ENCODE peak calls at places on chromosomes 2 and 18, in eight cellular contexts. One of them, this sample, is unnamed.

GRCh38 chr2:24820598-24821432 is 27.6 kb downstream of the CENPO start:
- DNase-seq in left cardiac atrium: no peak
- DNase-seq in HL-60: no peak
- DNase-seq in HT-29: no peak
- DNase-seq in foreskin fibroblast: no peak
- DNase-seq in activated CD4-positive, alpha-beta T cell treated with anti-CD3 and anti-CD28 coated beads, Interleukin-2, amount 50 U/mL, for 48 hours: no peak
- DNase-seq in activated T-helper 2 cell treated with anti-CD3 and anti-CD28 coated beads, Interferon-gamma antibody, Interleukin-2, Interleukin-4, amounts not matched to agents 10 μg/mL and 5 μg/mL and 100 μg/mL, durations not matched to agents 14 hours and 24 hours and 36 hours: no peak
- DNase-seq in right lobe of liver: no peak
- DNase-seq in this sample: no peak

GRCh38 chr2:117917223-117917917 is 96.5 kb downstream of the CCDC93 start:
- DNase-seq in HL-60: no peak
- DNase-seq in foreskin fibroblast: peak
- DNase-seq in activated CD4-positive, alpha-beta T cell treated with anti-CD3 and anti-CD28 coated beads, Interleukin-2, amount 50 U/mL, for 48 hours: no peak
- DNase-seq in left cardiac atrium: no peak
- DNase-seq in right lobe of liver: no peak
- DNase-seq in activated T-helper 2 cell treated with anti-CD3 and anti-CD28 coated beads, Interferon-gamma antibody, Interleukin-2, Interleukin-4, amounts not matched to agents 10 μg/mL and 5 μg/mL and 100 μg/mL, durations not matched to agents 14 hours and 24 hours and 36 hours: no peak
- DNase-seq in HT-29: no peak
- DNase-seq in this sample: no peak

GRCh38 chr2:220277445-220277960 is 650.1 kb downstream of the SLC4A3 start:
- DNase-seq in activated T-helper 2 cell treated with anti-CD3 and anti-CD28 coated beads, Interferon-gamma antibody, Interleukin-2, Interleukin-4, amounts not matched to agents 10 μg/mL and 5 μg/mL and 100 μg/mL, durations not matched to agents 14 hours and 24 hours and 36 hours: no peak
- DNase-seq in HT-29: peak
- DNase-seq in activated CD4-positive, alpha-beta T cell treated with anti-CD3 and anti-CD28 coated beads, Interleukin-2, amount 50 U/mL, for 48 hours: no peak
- DNase-seq in left cardiac atrium: peak
- DNase-seq in foreskin fibroblast: peak
- DNase-seq in HL-60: no peak
- DNase-seq in right lobe of liver: peak
- DNase-seq in this sample: peak

GRCh38 chr2:34242741-34243123 is 643.6 kb upstream of the FAM98A start:
- DNase-seq in left cardiac atrium: no peak
- DNase-seq in HL-60: no peak
- DNase-seq in HT-29: no peak
- DNase-seq in activated CD4-positive, alpha-beta T cell treated with anti-CD3 and anti-CD28 coated beads, Interleukin-2, amount 50 U/mL, for 48 hours: no peak
- DNase-seq in right lobe of liver: no peak
- DNase-seq in foreskin fibroblast: no peak
- DNase-seq in activated T-helper 2 cell treated with anti-CD3 and anti-CD28 coated beads, Interferon-gamma antibody, Interleukin-2, Interleukin-4, amounts not matched to agents 10 μg/mL and 5 μg/mL and 100 μg/mL, durations not matched to agents 14 hours and 24 hours and 36 hours: no peak
- DNase-seq in this sample: no peak

GRCh38 chr18:25097119-25098114 is 254.5 kb downstream of the ZNF521 start:
- DNase-seq in foreskin fibroblast: peak
- DNase-seq in activated CD4-positive, alpha-beta T cell treated with anti-CD3 and anti-CD28 coated beads, Interleukin-2, amount 50 U/mL, for 48 hours: no peak
- DNase-seq in right lobe of liver: no peak
- DNase-seq in HT-29: no peak
- DNase-seq in left cardiac atrium: no peak
- DNase-seq in activated T-helper 2 cell treated with anti-CD3 and anti-CD28 coated beads, Interferon-gamma antibody, Interleukin-2, Interleukin-4, amounts not matched to agents 10 μg/mL and 5 μg/mL and 100 μg/mL, durations not matched to agents 14 hours and 24 hours and 36 hours: no peak
- DNase-seq in HL-60: no peak
- DNase-seq in this sample: no peak

GRCh38 chr2:172985139-172985874 is 90.3 kb upstream of the MAP3K20 start:
- DNase-seq in foreskin fibroblast: peak
- DNase-seq in activated CD4-positive, alpha-beta T cell treated with anti-CD3 and anti-CD28 coated beads, Interleukin-2, amount 50 U/mL, for 48 hours: peak
- DNase-seq in right lobe of liver: peak
- DNase-seq in left cardiac atrium: peak
- DNase-seq in HL-60: no peak
- DNase-seq in HT-29: peak
- DNase-seq in activated T-helper 2 cell treated with anti-CD3 and anti-CD28 coated beads, Interferon-gamma antibody, Interleukin-2, Interleukin-4, amounts not matched to agents 10 μg/mL and 5 μg/mL and 100 μg/mL, durations not matched to agents 14 hours and 24 hours and 36 hours: no peak
- DNase-seq in this sample: peak

GRCh38 chr18:73004260-73004659 is 136.5 kb upstream of the NETO1 start:
- DNase-seq in activated CD4-positive, alpha-beta T cell treated with anti-CD3 and anti-CD28 coated beads, Interleukin-2, amount 50 U/mL, for 48 hours: no peak
- DNase-seq in HT-29: no peak
- DNase-seq in right lobe of liver: no peak
- DNase-seq in HL-60: no peak
- DNase-seq in activated T-helper 2 cell treated with anti-CD3 and anti-CD28 coated beads, Interferon-gamma antibody, Interleukin-2, Interleukin-4, amounts not matched to agents 10 μg/mL and 5 μg/mL and 100 μg/mL, durations not matched to agents 14 hours and 24 hours and 36 hours: no peak
- DNase-seq in foreskin fibroblast: no peak
- DNase-seq in left cardiac atrium: no peak
- DNase-seq in this sample: no peak

GRCh38 chr2:19031642-19032041 is 326.8 kb downstream of the OSR1 start:
- DNase-seq in HL-60: no peak
- DNase-seq in foreskin fibroblast: peak
- DNase-seq in activated CD4-positive, alpha-beta T cell treated with anti-CD3 and anti-CD28 coated beads, Interleukin-2, amount 50 U/mL, for 48 hours: no peak
- DNase-seq in right lobe of liver: no peak
- DNase-seq in left cardiac atrium: no peak
- DNase-seq in activated T-helper 2 cell treated with anti-CD3 and anti-CD28 coated beads, Interferon-gamma antibody, Interleukin-2, Interleukin-4, amounts not matched to agents 10 μg/mL and 5 μg/mL and 100 μg/mL, durations not matched to agents 14 hours and 24 hours and 36 hours: no peak
- DNase-seq in HT-29: no peak
- DNase-seq in this sample: no peak

GRCh38 chr2:174774828-174775227 is 10.6 kb upstream of the CHRNA1 start:
- DNase-seq in foreskin fibroblast: no peak
- DNase-seq in activated T-helper 2 cell treated with anti-CD3 and anti-CD28 coated beads, Interferon-gamma antibody, Interleukin-2, Interleukin-4, amounts not matched to agents 10 μg/mL and 5 μg/mL and 100 μg/mL, durations not matched to agents 14 hours and 24 hours and 36 hours: no peak
- DNase-seq in right lobe of liver: no peak
- DNase-seq in activated CD4-positive, alpha-beta T cell treated with anti-CD3 and anti-CD28 coated beads, Interleukin-2, amount 50 U/mL, for 48 hours: no peak
- DNase-seq in left cardiac atrium: no peak
- DNase-seq in HT-29: no peak
- DNase-seq in HL-60: no peak
- DNase-seq in this sample: no peak

GRCh38 chr2:210559167-210559566 is 2.8 kb downstream of the CPS1 start:
- DNase-seq in activated T-helper 2 cell treated with anti-CD3 and anti-CD28 coated beads, Interferon-gamma antibody, Interleukin-2, Interleukin-4, amounts not matched to agents 10 μg/mL and 5 μg/mL and 100 μg/mL, durations not matched to agents 14 hours and 24 hours and 36 hours: no peak
- DNase-seq in HT-29: no peak
- DNase-seq in left cardiac atrium: no peak
- DNase-seq in activated CD4-positive, alpha-beta T cell treated with anti-CD3 and anti-CD28 coated beads, Interleukin-2, amount 50 U/mL, for 48 hours: no peak
- DNase-seq in HL-60: no peak
- DNase-seq in foreskin fibroblast: no peak
- DNase-seq in right lobe of liver: no peak
- DNase-seq in this sample: no peak

GRCh38 chr2:238510911-238511613 is 84.3 kb downstream of the ASB1 start:
- DNase-seq in activated CD4-positive, alpha-beta T cell treated with anti-CD3 and anti-CD28 coated beads, Interleukin-2, amount 50 U/mL, for 48 hours: no peak
- DNase-seq in HT-29: no peak
- DNase-seq in left cardiac atrium: no peak
- DNase-seq in HL-60: no peak
- DNase-seq in right lobe of liver: no peak
- DNase-seq in activated T-helper 2 cell treated with anti-CD3 and anti-CD28 coated beads, Interferon-gamma antibody, Interleukin-2, Interleukin-4, amounts not matched to agents 10 μg/mL and 5 μg/mL and 100 μg/mL, durations not matched to agents 14 hours and 24 hours and 36 hours: no peak
- DNase-seq in foreskin fibroblast: no peak
- DNase-seq in this sample: no peak

This sample was measured in Caki2.